ENCODE peak calls at places on chromosomes 7 and 10, in six cellular contexts. K is cardiac fibroblast, H is K562, G is heart right ventricle, N is fibroblast of the aortic adventitia, I is fibroblast of pulmonary artery. T is an unnamed sample.

GRCh38 chr10:74957199-74958084 is 131.0 kb downstream of the KAT6B start:
- DNase-seq in K (no peak), H (no peak), N (peak), G (no peak), I (peak), T (no peak)

GRCh38 chr10:99370993-99371392 is 41.8 kb downstream of the CNNM1 start:
- DNase-seq in G (no peak), K (peak), I (peak), H (peak), N (peak), T (peak)

GRCh38 chr7:148772297-148773089 is 73.8 kb downstream of the CUL1 start:
- DNase-seq in N (peak), K (peak), I (peak), H (no peak), G (no peak), T (peak)

GRCh38 chr10:14659626-14660196 is 115.0 kb downstream of the FAM107B start:
- DNase-seq in G (no peak), I (no peak), H (no peak), K (no peak), N (no peak), T (no peak)

GRCh38 chr10:121063744-121064143 is 212.6 kb downstream of the WDR11 start:
- DNase-seq in G (no peak), N (no peak), K (no peak), I (no peak), H (no peak), T (no peak)

GRCh38 chr7:20311743-20312042 is 19.0 kb upstream of the ITGB8 start:
- DNase-seq in H (no peak), K (no peak), G (no peak), I (no peak), N (no peak), T (no peak)

GRCh38 chr7:45120-46090 is 147.0 kb upstream of the FAM20C start:
- DNase-seq in G (no peak), H (no peak), I (no peak), N (no peak), K (no peak), T (no peak)

GRCh38 chr7:92827464-92827863 is 8.9 kb downstream of the CDK6 start:
- DNase-seq in G (no peak), I (no peak), H (no peak), K (no peak), N (peak), T (no peak)

GRCh38 chr10:119689016-119689564 is 36.8 kb upstream of the INPP5F start:
- DNase-seq in H (no peak), N (no peak), K (no peak), I (no peak), G (no peak), T (no peak)

GRCh38 chr10:113742466-113742865 is 9.0 kb upstream of the PLEKHS1 start:
- DNase-seq in N (no peak), G (no peak), K (no peak), I (no peak), H (no peak), T (no peak)

GRCh38 chr10:106189254-106189653 is 975.3 kb downstream of the SORCS1 start:
- DNase-seq in I (peak), K (peak), H (no peak), G (no peak), N (peak), T (peak)

GRCh38 chr10:810351-810846 is 120.9 kb upstream of the DIP2C start:
- DNase-seq in K (peak), I (peak), H (no peak), G (no peak), N (peak), T (peak)

GRCh38 chr10:121956111-121957061 is 18.6 kb downstream of the NSMCE4A start:
- DNase-seq in I (peak), K (peak), G (no peak), H (no peak), N (peak), T (peak)

GRCh38 chr10:12499066-12499465 is 149.7 kb downstream of the CAMK1D start:
- DNase-seq in K (no peak), I (no peak), H (no peak), G (no peak), N (no peak), T (no peak)

GRCh38 chr10:99993994-99994689 is 15.6 kb downstream of the DNMBP start:
- DNase-seq in N (peak), H (peak), G (peak), K (peak), I (peak), T (peak)

DNA sequence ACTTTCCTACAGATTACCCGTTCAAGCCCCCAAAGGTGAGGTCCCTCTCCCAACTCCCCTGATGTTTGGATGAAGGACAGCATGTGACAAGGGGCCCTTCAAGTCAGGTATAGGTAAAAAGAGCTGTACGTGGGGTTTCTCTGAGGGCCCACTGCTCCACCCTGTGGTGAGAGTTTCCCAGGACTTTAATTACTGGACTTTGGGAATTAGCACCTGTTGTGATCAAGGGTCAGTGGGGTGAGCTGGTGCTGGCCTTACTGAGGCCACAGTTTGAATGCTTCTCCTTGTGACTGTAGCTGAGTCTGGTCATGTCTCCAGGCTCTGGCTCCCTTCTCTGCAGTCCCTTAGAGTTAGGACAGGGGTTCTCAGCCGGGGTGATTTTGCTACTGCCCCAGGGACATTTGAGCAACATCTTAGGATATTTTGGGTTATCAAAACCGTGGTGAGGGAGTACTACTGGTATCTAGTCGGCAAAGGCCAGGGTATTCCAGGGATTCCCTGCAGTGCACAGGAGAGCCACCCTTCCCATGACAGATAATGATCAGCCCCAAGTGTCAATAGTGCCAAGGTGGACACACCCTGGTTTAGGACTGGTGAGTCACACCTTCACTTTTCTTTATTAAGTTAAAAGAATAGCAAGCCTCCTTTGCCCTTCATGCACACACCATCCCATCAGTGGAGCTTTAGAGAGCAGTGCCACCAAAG is 16.9 kb downstream of the UBE2D4 start:
- DNase-seq in K (no peak), G (no peak), N (no peak), H (no peak), I (no peak), T (no peak)
- TF ChIP-seq CTCF in K (no peak), G (no peak), N (no peak), H (peak), I (no peak), T (peak)

DNA sequence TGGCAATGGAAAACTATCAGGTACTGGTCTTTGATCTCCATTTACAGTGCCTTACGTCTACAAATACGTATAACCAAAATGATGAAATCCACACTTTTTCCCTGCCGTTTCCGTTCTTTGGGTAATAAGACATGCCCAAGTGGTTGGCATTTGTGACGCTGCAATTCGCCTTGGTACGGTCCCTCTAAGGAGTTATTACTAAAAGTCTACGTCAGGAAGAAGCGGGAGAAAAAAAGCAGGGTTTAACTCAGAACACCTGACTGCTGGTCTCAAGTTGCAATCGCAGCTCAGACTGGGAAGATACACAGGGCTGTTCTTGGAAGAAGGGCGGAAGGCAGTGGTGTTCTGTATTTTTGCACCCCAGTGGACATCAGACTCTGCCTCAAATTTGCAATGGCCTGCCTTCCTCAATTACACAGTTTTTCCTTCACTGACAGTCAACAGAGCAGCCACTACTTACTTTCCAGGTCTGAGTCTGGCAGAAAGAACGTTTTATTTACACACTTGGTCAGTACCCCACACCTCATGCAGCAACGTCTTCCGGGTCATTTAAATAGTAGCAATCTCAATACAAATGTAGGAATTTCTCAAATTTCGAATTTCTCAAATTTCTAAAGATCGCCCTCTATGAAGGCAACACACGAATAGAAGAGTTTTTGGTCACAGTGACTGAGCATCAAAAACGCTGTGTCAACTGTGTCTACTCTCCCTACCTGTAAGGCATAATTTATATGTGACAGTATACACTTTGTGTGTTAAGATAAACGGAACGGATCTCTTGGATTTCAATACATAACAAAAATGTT is 2.1 kb downstream of the BAIAP2L1 start:
- DNase-seq in K (no peak), I (no peak), G (no peak), H (no peak), N (no peak), T (no peak)
- H3K4me3 ChIP-seq in K (no peak), I (no peak), G (no peak), H (peak), N (no peak), T (no peak)

DNA sequence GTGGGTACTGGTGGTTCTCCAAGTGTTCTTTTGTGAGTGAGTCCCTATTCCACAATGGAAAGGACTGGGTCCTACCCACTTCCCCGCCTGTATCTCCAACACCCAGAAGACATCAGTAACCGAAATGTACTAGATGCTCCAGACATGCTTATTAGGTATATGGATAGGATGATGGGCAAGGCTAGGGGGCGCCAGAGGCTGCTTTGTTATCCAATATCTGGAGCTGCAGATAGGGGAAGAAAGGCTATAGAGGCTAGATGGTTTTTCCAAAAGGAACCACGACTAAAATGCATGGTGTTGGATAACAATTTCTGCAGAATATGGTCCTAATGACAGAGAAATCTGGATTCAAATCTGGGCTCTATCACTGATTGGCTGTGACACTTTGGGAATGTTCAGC is 56.2 kb upstream of the TM9SF3 start:
- DNase-seq in N (no peak), G (peak), K (peak), H (peak), I (peak), T (peak)
- TF ChIP-seq CTCF in N (peak), G (no peak), K (peak), H (peak), I (peak), T (peak)

DNA sequence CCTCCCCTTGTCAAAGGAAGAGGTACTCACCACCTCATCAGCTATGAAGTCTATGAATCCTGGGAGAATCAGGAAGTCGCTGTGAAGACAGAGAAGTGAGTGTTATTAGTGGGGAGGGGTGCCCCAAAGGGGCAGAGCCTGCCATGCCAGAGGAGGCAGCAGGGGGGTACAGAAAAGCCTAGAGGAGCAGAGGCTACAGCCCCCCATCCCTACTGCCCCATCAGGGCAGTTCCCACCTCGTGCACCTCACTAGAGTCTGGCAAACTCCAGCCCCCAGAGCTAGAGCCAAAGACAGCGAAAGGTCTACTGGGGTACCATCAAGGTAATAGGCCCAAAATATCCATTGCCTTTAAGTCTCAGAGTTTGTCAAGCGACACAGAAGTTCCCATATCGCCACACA is 6.1 kb downstream of the IMPDH1 start:
- DNase-seq in N (no peak), G (no peak), K (no peak), I (no peak), H (no peak), T (no peak)
- H3K4me3 ChIP-seq in N (no peak), G (no peak), K (no peak), I (no peak), H (peak), T (peak)

DNA sequence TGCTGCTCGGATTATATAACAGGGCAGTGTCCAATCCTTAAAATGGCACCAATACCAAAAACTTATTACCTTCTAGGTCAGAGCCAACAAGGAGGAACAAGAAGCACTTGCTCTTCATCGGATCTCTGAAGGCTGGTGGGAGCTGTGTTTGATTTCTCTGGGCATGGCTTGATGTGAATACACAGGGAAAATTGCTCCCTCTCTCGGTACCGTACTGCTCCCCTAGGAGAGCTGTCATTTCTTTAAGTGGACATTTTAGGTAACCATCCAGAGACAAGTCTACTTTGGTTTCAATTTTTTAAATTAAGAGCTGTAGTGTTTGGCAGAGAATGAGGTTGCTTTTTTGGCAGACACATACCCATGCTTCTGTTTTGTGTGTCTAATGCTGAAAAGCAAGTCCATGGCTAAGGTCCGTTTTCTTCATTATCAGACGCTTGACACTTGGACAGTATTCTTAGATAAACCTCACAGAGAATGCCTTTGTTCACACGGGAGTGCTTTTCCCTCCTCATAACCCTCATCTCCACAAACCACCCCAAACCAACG is 61.2 kb upstream of the TRIL start:
- DNase-seq in K (peak), I (peak), G (no peak), N (peak), H (no peak), T (peak)
- TF ChIP-seq CTCF in K (peak), I (peak), G (no peak), N (peak), H (no peak), T (peak)